ENCODE peak calls at places on chromosomes 1 and 21, in four cellular contexts. One of them, this sample, is unnamed.

GRCh38 chr1:211420389-211420788 is 71.6 kb downstream of the RD3 start:
- DNase-seq in GM12878: no peak
- DNase-seq in IMR-90: peak
- DNase-seq in K562: peak
- DNase-seq in this sample: no peak

GRCh38 chr1:21258331-21259134 is 31.7 kb downstream of the ECE1 start:
- DNase-seq in IMR-90: no peak
- DNase-seq in K562: no peak
- DNase-seq in GM12878: no peak
- DNase-seq in this sample: no peak

GRCh38 chr1:206633708-206634121 is 1.6 kb upstream of the DYRK3 start:
- DNase-seq in GM12878: no peak
- DNase-seq in IMR-90: peak
- DNase-seq in K562: no peak
- DNase-seq in this sample: no peak

GRCh38 chr1:6782151-6782550 is 3.1 kb upstream of the CAMTA1 start:
- DNase-seq in GM12878: no peak
- DNase-seq in K562: no peak
- DNase-seq in IMR-90: no peak
- DNase-seq in this sample: no peak

GRCh38 chr1:236133802-236134201 is 8.5 kb upstream of the GPR137B start:
- DNase-seq in K562: no peak
- DNase-seq in IMR-90: no peak
- DNase-seq in GM12878: no peak
- DNase-seq in this sample: no peak

GRCh38 chr1:30790850-30791778 is 33.5 kb upstream of the LAPTM5 start:
- DNase-seq in GM12878: peak
- DNase-seq in IMR-90: no peak
- DNase-seq in K562: no peak
- DNase-seq in this sample: no peak

GRCh38 chr1:22133247-22133927 is 9.5 kb downstream of the WNT4 start:
- DNase-seq in K562: no peak
- DNase-seq in IMR-90: no peak
- DNase-seq in GM12878: no peak
- DNase-seq in this sample: peak

GRCh38 chr21:42261832-42262200 is 42.9 kb downstream of the ABCG1 start:
- DNase-seq in IMR-90: no peak
- DNase-seq in GM12878: no peak
- DNase-seq in K562: no peak
- DNase-seq in this sample: no peak

DNA sequence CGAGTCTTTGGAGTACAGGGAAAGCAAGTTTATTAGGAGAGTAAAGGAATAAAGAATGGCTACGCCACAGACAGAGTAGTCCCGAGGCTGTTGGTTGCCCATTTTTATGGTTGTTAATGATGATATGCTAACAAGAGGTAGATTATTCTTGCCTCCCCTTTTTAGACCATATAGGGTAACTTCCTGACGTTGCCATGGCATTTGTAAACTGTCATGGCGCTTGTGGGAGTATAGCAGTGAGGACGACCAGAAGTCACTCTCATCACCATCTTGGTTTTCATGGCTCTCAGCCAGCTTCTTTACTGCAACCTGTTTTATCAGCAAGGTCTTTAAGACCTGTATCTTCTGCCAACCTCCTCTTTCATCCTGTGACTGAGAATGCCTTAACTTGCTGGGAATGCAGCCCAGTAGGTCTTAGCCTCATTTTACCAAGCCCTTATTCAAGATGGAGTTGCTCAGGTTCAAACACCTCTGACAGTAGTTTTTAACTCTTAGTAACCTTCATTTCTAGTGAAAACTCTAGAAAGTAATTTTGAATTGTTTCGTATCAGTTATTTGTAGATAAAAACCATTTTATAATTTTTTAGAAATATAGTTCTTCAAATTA is 26.2 kb downstream of the TCP10L start:
- DNase-seq in K562: peak
- DNase-seq in GM12878: no peak
- DNase-seq in IMR-90: no peak
- DNase-seq in this sample: no peak
- TF ChIP-seq CHD1 in K562: no peak
- TF ChIP-seq CHD1 in GM12878: no peak
- TF ChIP-seq CHD1 in IMR-90: no peak
- TF ChIP-seq CHD1 in this sample: no peak

GRCh38 chr21:16908087-16908486 is 604.8 kb upstream of the CXADR start:
- DNase-seq in GM12878: no peak
- DNase-seq in IMR-90: no peak
- DNase-seq in K562: no peak
- DNase-seq in this sample: no peak
- TF ChIP-seq CHD1 in GM12878: no peak
- TF ChIP-seq CHD1 in IMR-90: no peak
- TF ChIP-seq CHD1 in K562: no peak
- TF ChIP-seq CHD1 in this sample: no peak

GRCh38 chr1:8625981-8626898 is 191.2 kb downstream of the RERE start:
- DNase-seq in GM12878: no peak
- DNase-seq in K562: peak
- DNase-seq in IMR-90: peak
- DNase-seq in this sample: no peak
- TF ChIP-seq CHD1 in GM12878: no peak
- TF ChIP-seq CHD1 in K562: no peak
- TF ChIP-seq CHD1 in IMR-90: no peak
- TF ChIP-seq CHD1 in this sample: no peak

DNA sequence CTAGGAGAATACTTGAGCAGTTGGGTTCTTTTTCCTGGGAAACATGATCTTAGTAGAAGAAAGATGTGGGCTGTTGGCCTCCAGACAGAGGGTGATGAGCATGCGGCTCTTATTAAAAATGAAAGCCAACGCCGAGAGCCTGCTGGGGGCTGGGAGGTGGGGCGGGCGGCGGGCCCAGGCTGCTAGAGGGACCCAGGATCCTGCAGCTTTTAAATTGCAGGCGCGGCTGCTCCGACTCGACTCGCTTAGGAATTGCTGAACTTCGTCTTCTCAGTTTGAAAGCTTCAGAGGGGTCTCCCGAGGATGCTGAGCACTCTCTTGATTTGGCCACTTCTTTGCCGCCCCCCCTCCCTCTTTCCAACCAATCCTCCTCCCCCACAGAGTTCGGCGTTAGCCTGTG is 1.2 kb downstream of the AGPAT3 start:
- DNase-seq in K562: peak
- DNase-seq in GM12878: no peak
- DNase-seq in IMR-90: peak
- DNase-seq in this sample: no peak
- TF ChIP-seq CHD1 in K562: no peak
- TF ChIP-seq CHD1 in GM12878: no peak
- TF ChIP-seq CHD1 in IMR-90: no peak
- TF ChIP-seq CHD1 in this sample: no peak

DNA sequence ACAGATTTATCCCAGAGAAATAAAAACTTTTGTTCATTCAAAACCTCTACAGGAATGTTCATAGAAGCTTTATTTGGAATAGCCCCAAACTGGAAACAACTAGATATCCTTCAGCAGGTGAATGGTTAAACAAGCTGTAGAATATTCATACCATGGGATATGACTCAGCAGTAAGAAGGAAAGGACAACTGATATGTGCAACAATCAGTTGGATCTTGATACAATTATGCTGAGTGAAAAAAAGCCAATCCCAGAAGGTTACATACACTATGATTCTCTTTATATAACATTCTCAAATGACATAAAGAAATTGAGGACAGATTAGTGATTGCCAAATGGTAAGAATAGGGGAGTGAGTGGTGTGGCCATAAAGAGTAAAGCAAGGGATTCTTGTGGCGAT is 376.7 kb downstream of the S1PR1 start:
- DNase-seq in IMR-90: no peak
- DNase-seq in GM12878: no peak
- DNase-seq in K562: no peak
- DNase-seq in this sample: no peak
- TF ChIP-seq CHD1 in IMR-90: no peak
- TF ChIP-seq CHD1 in GM12878: no peak
- TF ChIP-seq CHD1 in K562: no peak
- TF ChIP-seq CHD1 in this sample: no peak

GRCh38 chr21:26077523-26077922 is 93.0 kb downstream of the APP start:
- DNase-seq in IMR-90: peak
- DNase-seq in GM12878: no peak
- DNase-seq in K562: no peak
- DNase-seq in this sample: no peak

GRCh38 chr21:26080211-26080610 is 90.4 kb downstream of the APP start:
- DNase-seq in K562: no peak
- DNase-seq in GM12878: no peak
- DNase-seq in IMR-90: no peak
- DNase-seq in this sample: no peak

GRCh38 chr21:26085100-26085499 is 85.5 kb downstream of the APP start:
- DNase-seq in K562: no peak
- DNase-seq in GM12878: no peak
- DNase-seq in IMR-90: peak
- DNase-seq in this sample: no peak

GRCh38 chr21:26082549-26082948 is 88.0 kb downstream of the APP start:
- DNase-seq in K562: no peak
- DNase-seq in IMR-90: no peak
- DNase-seq in GM12878: no peak
- DNase-seq in this sample: no peak

GRCh38 chr21:26079376-26079775 is 91.2 kb downstream of the APP start:
- DNase-seq in GM12878: no peak
- DNase-seq in IMR-90: peak
- DNase-seq in K562: no peak
- DNase-seq in this sample: no peak
- TF ChIP-seq CHD1 in GM12878: no peak
- TF ChIP-seq CHD1 in IMR-90: no peak
- TF ChIP-seq CHD1 in K562: no peak
- TF ChIP-seq CHD1 in this sample: no peak

GRCh38 chr1:109719337-109719837 is 7.3 kb downstream of the GSTM5 start:
- DNase-seq in K562: peak
- DNase-seq in IMR-90: peak
- DNase-seq in GM12878: peak
- DNase-seq in this sample: no peak
- TF ChIP-seq CHD1 in K562: no peak
- TF ChIP-seq CHD1 in IMR-90: no peak
- TF ChIP-seq CHD1 in GM12878: no peak
- TF ChIP-seq CHD1 in this sample: no peak

DNA sequence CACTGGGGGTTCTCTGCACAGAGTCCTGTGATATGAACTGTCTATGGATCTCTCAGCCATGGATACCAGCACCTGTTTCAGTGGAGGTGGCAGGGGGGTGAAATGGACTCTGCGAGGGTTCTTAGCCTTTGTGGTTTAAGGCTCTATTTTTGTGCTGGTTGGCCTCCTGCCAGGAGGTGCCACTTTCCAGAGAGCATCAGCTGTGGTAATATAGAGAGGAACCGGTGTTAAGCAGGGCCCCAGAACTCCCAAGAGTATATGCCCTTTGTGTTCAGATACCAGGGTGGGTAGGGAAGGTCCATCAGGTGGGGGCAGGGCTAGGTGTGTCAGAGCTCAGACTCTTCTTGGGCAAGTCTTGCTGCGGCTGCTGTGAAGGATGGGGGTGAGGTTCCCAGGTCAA is 330.0 kb upstream of the PLD5 start:
- DNase-seq in GM12878: no peak
- DNase-seq in K562: no peak
- DNase-seq in IMR-90: no peak
- DNase-seq in this sample: no peak
- TF ChIP-seq CHD1 in GM12878: no peak
- TF ChIP-seq CHD1 in K562: no peak
- TF ChIP-seq CHD1 in IMR-90: no peak
- TF ChIP-seq CHD1 in this sample: no peak

DNA sequence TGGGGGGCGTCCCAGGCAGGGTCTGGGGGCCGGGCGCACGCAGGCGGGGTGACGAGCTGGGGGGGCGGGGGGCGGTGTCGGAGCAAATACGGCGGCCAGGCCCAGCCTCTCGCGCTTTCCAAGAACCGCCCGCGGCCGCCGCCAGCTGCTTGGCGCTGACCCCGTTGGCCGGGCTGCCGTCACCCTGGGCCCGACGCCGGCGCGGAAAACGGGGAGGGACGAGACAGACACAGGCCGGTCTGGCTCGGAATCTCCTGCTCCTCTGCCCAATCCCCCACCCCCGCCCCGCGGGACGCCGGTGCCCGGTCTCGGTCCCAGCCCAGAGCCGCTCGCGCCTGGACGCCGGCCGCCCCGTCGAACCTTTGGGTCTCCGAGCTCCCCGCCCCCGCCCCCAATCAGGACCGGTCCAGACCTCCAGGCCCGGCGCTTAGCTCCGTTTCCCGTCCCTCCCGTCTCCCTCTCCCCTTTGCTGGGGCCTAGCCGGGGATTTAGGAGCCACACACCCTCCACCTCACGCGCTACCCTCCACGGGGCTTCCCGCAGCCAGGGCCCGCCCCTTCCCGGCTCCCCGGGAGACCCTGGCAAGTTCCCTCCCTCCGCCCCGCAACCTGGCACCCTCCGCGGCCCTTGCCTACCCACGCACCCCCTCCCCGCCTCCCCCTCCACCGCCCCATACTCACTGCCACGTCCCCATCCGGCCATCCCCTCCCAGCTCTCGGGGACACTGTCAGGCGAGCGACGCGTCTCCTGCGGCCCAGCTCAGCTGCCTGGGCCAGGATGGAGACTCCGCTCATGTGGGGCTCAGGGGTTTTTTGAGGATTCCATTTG is 794 bp upstream of the MMP23B start:
- DNase-seq in IMR-90: no peak
- DNase-seq in GM12878: no peak
- DNase-seq in K562: no peak
- DNase-seq in this sample: peak
- TF ChIP-seq CHD1 in IMR-90: no peak
- TF ChIP-seq CHD1 in GM12878: no peak
- TF ChIP-seq CHD1 in K562: no peak
- TF ChIP-seq CHD1 in this sample: no peak

This sample was measured in H1.